ENCODE peak calls at places on chromosome 18, in six cellular contexts. Z, R, A, S, X and M are unnamed samples.

GRCh38 chr18:79518028-79518682 is 122.4 kb downstream of the NFATC1 start:
- DNase-seq in Z (no peak), R (no peak), A (no peak), S (no peak), X (no peak), M (no peak)

GRCh38 chr18:8946046-8946838 is 156.3 kb upstream of the NDUFV2 start:
- DNase-seq in Z (no peak), R (no peak), A (no peak), S (no peak), X (no peak), M (no peak)

GRCh38 chr18:23977709-23978483 is 36.7 kb upstream of the TTC39C start:
- DNase-seq in Z (no peak), R (no peak), A (no peak), S (no peak), X (no peak), M (no peak)

GRCh38 chr18:59718108-59719057 is 21.2 kb upstream of the CCBE1 start:
- DNase-seq in Z (no peak), R (no peak), A (no peak), S (no peak), X (no peak), M (peak; percentile 78)

GRCh38 chr18:2240311-2240705 is 331.0 kb downstream of the METTL4 start:
- DNase-seq in Z (no peak), R (no peak), A (no peak), S (no peak), X (no peak), M (no peak)

GRCh38 chr18:58453913-58454317 is 175.0 kb downstream of the ALPK2 start:
- DNase-seq in Z (no peak), R (no peak), A (no peak), S (no peak), X (no peak), M (no peak)

GRCh38 chr18:51251625-51252024 is 54.1 kb upstream of the MEX3C start:
- DNase-seq in Z (no peak), R (no peak), A (no peak), S (peak; percentile 69), X (no peak), M (no peak)

GRCh38 chr18:79395761-79396404 is at the start of gene NFATC1:
- DNase-seq in Z (peak; percentile 72), R (no peak), A (no peak), S (no peak), X (peak; percentile 79), M (no peak)

DNA sequence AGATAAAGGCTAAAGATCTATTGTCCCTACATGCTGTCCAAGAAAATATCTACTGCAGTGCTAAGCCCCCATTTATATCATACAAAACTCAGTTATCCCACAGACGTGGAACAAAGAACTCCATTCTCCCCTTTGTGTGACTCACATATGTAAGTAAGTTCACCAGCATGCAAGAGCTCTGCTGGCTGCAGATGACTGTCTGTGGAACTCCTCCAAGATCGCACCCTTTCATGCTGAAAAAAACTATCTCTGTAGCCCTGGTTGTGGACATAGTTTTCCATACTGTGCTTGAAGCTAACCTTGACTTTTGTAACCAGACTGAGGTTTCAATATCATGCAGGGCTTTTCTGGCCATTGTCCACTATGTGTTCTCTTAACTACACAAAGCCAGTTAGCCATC is 207.1 kb downstream of the ZNF521 start:
- DNase-seq in Z (no peak), R (peak; percentile 0), A (no peak), S (no peak), X (no peak), M (no peak)
- TF ChIP-seq JUND in Z (no peak), R (no peak), A (no peak), S (no peak), X (no peak), M (peak; percentile 38)

GRCh38 chr18:54250846-54251251 is 18.5 kb upstream of the POLI start:
- DNase-seq in Z (no peak), R (no peak), A (no peak), S (peak; percentile 54), X (no peak), M (no peak)

GRCh38 chr18:54251606-54252400 is 17.5 kb upstream of the POLI start:
- DNase-seq in Z (no peak), R (no peak), A (no peak), S (no peak), X (no peak), M (no peak)

GRCh38 chr18:54242327-54242726 is 17.9 kb upstream of the MBD2 start:
- DNase-seq in Z (no peak), R (no peak), A (no peak), S (no peak), X (no peak), M (no peak)

GRCh38 chr18:54247488-54248175 is 21.7 kb upstream of the POLI start:
- DNase-seq in Z (no peak), R (no peak), A (no peak), S (no peak), X (no peak), M (no peak)
- TF ChIP-seq SIN3A in Z (no peak), R (no peak), A (no peak), S (no peak), X (no peak), M (no peak)

GRCh38 chr18:7002107-7002506 is 115.5 kb downstream of the LAMA1 start:
- DNase-seq in Z (no peak), R (no peak), A (no peak), S (no peak), X (no peak), M (no peak)

GRCh38 chr18:6994719-6995430 is 122.7 kb downstream of the LAMA1 start:
- DNase-seq in Z (no peak), R (no peak), A (no peak), S (no peak), X (no peak), M (peak; percentile 22)

GRCh38 chr18:6997802-6998201 is 119.8 kb downstream of the LAMA1 start:
- DNase-seq in Z (no peak), R (no peak), A (no peak), S (no peak), X (no peak), M (no peak)

DNA sequence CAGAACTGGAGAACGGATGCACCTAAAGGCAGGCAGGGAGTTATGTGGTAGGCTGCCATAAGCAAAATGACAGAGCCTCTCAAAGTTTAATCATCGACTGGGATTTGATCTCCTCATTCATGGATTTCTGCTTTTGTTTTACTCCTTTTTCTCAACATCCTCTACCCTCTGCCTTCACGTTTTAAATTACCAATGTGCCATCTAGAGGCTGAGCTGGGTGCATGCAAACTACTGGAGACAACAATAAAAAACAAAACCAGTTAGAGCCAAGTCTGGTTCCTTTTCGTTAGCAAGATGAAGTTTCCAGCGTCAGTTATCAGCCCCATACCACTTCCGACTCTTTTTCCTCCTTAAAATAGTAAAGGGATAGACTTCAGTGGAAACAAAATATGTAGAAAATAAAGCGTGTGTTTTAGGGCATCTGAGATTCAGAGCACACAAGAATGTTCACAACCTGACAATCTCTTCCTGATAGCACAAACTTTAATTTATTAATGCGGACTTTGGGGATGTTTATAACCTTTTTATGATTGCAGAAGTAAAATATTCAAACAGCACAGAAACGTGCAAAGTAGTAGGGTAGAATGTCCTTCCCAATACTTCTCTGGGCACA is 117.0 kb downstream of the LAMA1 start:
- DNase-seq in Z (no peak), R (peak; percentile 21), A (no peak), S (no peak), X (no peak), M (peak; percentile 59)
- TF ChIP-seq JUND in Z (no peak), R (no peak), A (no peak), S (no peak), X (no peak), M (no peak)

DNA sequence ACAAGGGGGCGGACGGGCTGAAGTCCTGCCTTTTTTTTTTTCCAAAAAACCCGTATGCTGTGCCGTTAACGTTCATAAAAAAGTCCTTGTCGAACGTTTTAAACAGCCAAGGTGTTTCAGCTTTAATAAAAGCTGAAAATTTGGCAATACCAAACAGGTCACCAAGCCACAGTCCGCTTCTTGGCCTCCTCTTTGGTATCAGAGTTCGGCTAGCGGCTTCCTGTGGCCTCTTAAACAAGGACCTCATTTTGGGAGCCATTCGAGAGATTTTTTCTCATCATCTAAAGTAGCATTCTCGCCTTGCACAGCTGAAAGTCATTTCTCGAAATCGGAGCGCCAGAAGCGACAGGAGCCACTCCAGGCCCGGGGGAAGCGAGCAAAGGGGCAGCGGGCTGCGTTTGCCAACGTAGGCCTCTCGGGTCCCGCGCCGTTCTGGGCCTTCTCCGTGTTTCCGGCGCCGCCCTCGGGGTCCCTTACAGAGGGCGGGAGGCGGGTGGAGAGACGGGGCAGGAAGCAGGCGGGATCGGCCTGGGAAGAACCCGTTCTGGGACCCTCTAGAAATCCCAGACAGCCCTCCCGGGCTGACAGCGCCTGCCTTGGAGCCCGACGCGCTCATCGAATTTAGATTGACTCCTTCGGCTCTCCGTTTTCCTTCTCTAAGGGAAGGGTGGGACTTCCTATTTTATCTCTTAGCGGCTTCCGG is 560 bp upstream of the ZNF407 start:
- DNase-seq in Z (peak; percentile 47), R (peak; percentile 5), A (no peak), S (no peak), X (peak; percentile 76), M (peak; percentile 73)
- TF ChIP-seq SIN3A in Z (no peak), R (peak; percentile 65), A (peak; percentile 41), S (peak; percentile 56), X (no peak), M (no peak)

GRCh38 chr18:54023471-54023870 is 201.0 kb downstream of the MBD2 start:
- DNase-seq in Z (no peak), R (no peak), A (no peak), S (peak; percentile 4), X (no peak), M (no peak)
- TF ChIP-seq JUND in Z (no peak), R (no peak), A (no peak), S (no peak), X (no peak), M (no peak)

DNA sequence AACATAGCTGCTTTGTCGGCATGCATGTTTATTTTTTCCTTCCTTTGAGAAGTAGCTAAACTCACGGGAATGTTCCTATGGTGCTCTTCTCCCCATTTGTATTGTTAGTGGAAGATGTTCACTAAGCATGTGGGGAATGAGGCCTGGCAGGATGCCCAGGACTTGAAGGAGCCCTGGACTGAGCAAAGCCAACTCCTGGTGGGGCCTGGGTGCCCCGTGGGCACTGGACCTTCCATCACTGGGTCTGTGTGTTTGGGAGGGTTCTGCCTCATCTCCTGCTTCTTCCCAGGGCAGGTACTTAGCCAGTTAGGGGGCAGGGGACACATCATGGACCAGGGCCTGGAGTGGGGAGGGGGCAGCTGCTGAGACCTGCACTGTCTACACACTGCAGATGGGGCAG is 49.3 kb downstream of the ACAA2 start:
- DNase-seq in Z (no peak), R (no peak), A (no peak), S (no peak), X (no peak), M (no peak)
- TF ChIP-seq SIN3A in Z (no peak), R (no peak), A (no peak), S (no peak), X (no peak), M (no peak)

GRCh38 chr18:76306685-76307292 is 188.3 kb downstream of the ZNF516 start:
- DNase-seq in Z (no peak), R (no peak), A (peak; percentile 12), S (peak; percentile 37), X (peak; percentile 71), M (no peak)
- TF ChIP-seq JUND in Z (no peak), R (no peak), A (no peak), S (no peak), X (no peak), M (no peak)